ENCODE peak calls at places on chromosome 4, in seven cellular contexts. One of them, this sample, is unnamed. For H3K27me3, the result is how much of the 10 kb centered on the place peaks cover.

GRCh38 chr4:84631573-84631972 is 48.6 kb downstream of the CDS1 start:
- DNase-seq in hepatocyte: no peak
- DNase-seq in CD8-positive, alpha-beta memory T cell: no peak
- DNase-seq in CD8-positive, alpha-beta T cell: no peak
- DNase-seq in neural progenitor cell: no peak
- DNase-seq in tibial artery: no peak
- DNase-seq in IMR-90: no peak
- DNase-seq in this sample: no peak

GRCh38 chr4:144645621-144646522 is at the start of gene HHIP:
- DNase-seq in neural progenitor cell: peak
- DNase-seq in tibial artery: peak
- DNase-seq in CD8-positive, alpha-beta T cell: no peak
- DNase-seq in hepatocyte: peak
- DNase-seq in CD8-positive, alpha-beta memory T cell: no peak
- DNase-seq in IMR-90: peak
- DNase-seq in this sample: peak

GRCh38 chr4:74370912-74371311 is 6.0 kb downstream of the EREG start:
- DNase-seq in tibial artery: no peak
- DNase-seq in CD8-positive, alpha-beta T cell: no peak
- DNase-seq in hepatocyte: peak
- DNase-seq in CD8-positive, alpha-beta memory T cell: no peak
- DNase-seq in IMR-90: peak
- DNase-seq in neural progenitor cell: peak
- DNase-seq in this sample: no peak

GRCh38 chr4:77220841-77221613 is 64.0 kb downstream of the CCNG2 start:
- DNase-seq in CD8-positive, alpha-beta memory T cell: no peak
- DNase-seq in hepatocyte: peak
- DNase-seq in neural progenitor cell: no peak
- DNase-seq in IMR-90: peak
- DNase-seq in CD8-positive, alpha-beta T cell: no peak
- DNase-seq in tibial artery: peak
- DNase-seq in this sample: no peak

GRCh38 chr4:14072506-14072905 is 445.0 kb upstream of the BOD1L1 start:
- DNase-seq in neural progenitor cell: no peak
- DNase-seq in tibial artery: no peak
- DNase-seq in hepatocyte: no peak
- DNase-seq in IMR-90: no peak
- DNase-seq in CD8-positive, alpha-beta T cell: no peak
- DNase-seq in CD8-positive, alpha-beta memory T cell: no peak
- DNase-seq in this sample: no peak

GRCh38 chr4:5893591-5893990 is 705 bp upstream of the CRMP1 start:
- DNase-seq in neural progenitor cell: no peak
- DNase-seq in CD8-positive, alpha-beta memory T cell: no peak
- DNase-seq in hepatocyte: no peak
- DNase-seq in IMR-90: no peak
- DNase-seq in tibial artery: no peak
- DNase-seq in CD8-positive, alpha-beta T cell: no peak
- DNase-seq in this sample: no peak

GRCh38 chr4:153018716-153019115 is 82.6 kb downstream of the FHDC1 start:
- DNase-seq in neural progenitor cell: no peak
- DNase-seq in IMR-90: no peak
- DNase-seq in CD8-positive, alpha-beta memory T cell: no peak
- DNase-seq in CD8-positive, alpha-beta T cell: no peak
- DNase-seq in tibial artery: no peak
- DNase-seq in hepatocyte: no peak
- DNase-seq in this sample: no peak

GRCh38 chr4:138576684-138577083 is 334.5 kb upstream of the SLC7A11 start:
- DNase-seq in neural progenitor cell: peak
- DNase-seq in IMR-90: peak
- DNase-seq in CD8-positive, alpha-beta T cell: no peak
- DNase-seq in tibial artery: no peak
- DNase-seq in hepatocyte: peak
- DNase-seq in CD8-positive, alpha-beta memory T cell: no peak
- DNase-seq in this sample: no peak

GRCh38 chr4:75723117-75723801 is 1.1 kb upstream of the USO1 start:
- DNase-seq in IMR-90: peak
- DNase-seq in tibial artery: no peak
- DNase-seq in hepatocyte: peak
- DNase-seq in CD8-positive, alpha-beta T cell: no peak
- DNase-seq in neural progenitor cell: no peak
- DNase-seq in CD8-positive, alpha-beta memory T cell: no peak
- DNase-seq in this sample: no peak

GRCh38 chr4:78004270-78004669 is 52.9 kb upstream of the FRAS1 start:
- DNase-seq in IMR-90: no peak
- DNase-seq in CD8-positive, alpha-beta memory T cell: no peak
- DNase-seq in hepatocyte: no peak
- DNase-seq in CD8-positive, alpha-beta T cell: no peak
- DNase-seq in tibial artery: no peak
- DNase-seq in neural progenitor cell: no peak
- DNase-seq in this sample: no peak

GRCh38 chr4:89221175-89221867 is 86.3 kb downstream of the GPRIN3 start:
- DNase-seq in CD8-positive, alpha-beta T cell: no peak
- DNase-seq in hepatocyte: peak
- DNase-seq in tibial artery: no peak
- DNase-seq in IMR-90: no peak
- DNase-seq in neural progenitor cell: no peak
- DNase-seq in CD8-positive, alpha-beta memory T cell: no peak
- DNase-seq in this sample: no peak

GRCh38 chr4:68927165-68927564 is 24.4 kb downstream of the UGT2A3 start:
- DNase-seq in CD8-positive, alpha-beta memory T cell: no peak
- DNase-seq in IMR-90: no peak
- DNase-seq in tibial artery: no peak
- DNase-seq in hepatocyte: no peak
- DNase-seq in neural progenitor cell: no peak
- DNase-seq in CD8-positive, alpha-beta T cell: no peak
- DNase-seq in this sample: no peak

GRCh38 chr4:165379662-165380061 is 854 bp downstream of the CPE start:
- DNase-seq in hepatocyte: peak
- DNase-seq in IMR-90: no peak
- DNase-seq in neural progenitor cell: peak
- DNase-seq in CD8-positive, alpha-beta memory T cell: no peak
- DNase-seq in CD8-positive, alpha-beta T cell: no peak
- DNase-seq in tibial artery: peak
- DNase-seq in this sample: no peak

GRCh38 chr4:3871181-3871852 is 105.1 kb downstream of the ADRA2C start:
- DNase-seq in hepatocyte: peak
- DNase-seq in neural progenitor cell: peak
- DNase-seq in CD8-positive, alpha-beta T cell: no peak
- DNase-seq in CD8-positive, alpha-beta memory T cell: peak
- DNase-seq in IMR-90: no peak
- DNase-seq in tibial artery: peak
- DNase-seq in this sample: peak

GRCh38 chr4:15109583-15109982 is 107.3 kb downstream of the CPEB2 start:
- DNase-seq in neural progenitor cell: no peak
- DNase-seq in IMR-90: no peak
- DNase-seq in CD8-positive, alpha-beta T cell: no peak
- DNase-seq in CD8-positive, alpha-beta memory T cell: no peak
- DNase-seq in hepatocyte: peak
- DNase-seq in tibial artery: no peak
- DNase-seq in this sample: no peak

GRCh38 chr4:83112239-83112638 is 2.3 kb downstream of the PLAC8 start:
- DNase-seq in CD8-positive, alpha-beta T cell: no peak
- DNase-seq in hepatocyte: no peak
- DNase-seq in IMR-90: no peak
- DNase-seq in neural progenitor cell: no peak
- DNase-seq in CD8-positive, alpha-beta memory T cell: no peak
- DNase-seq in tibial artery: no peak
- DNase-seq in this sample: no peak

GRCh38 chr4:2367626-2368025 is 50.8 kb downstream of the ZFYVE28 start:
- DNase-seq in hepatocyte: no peak
- DNase-seq in IMR-90: no peak
- DNase-seq in tibial artery: peak
- DNase-seq in CD8-positive, alpha-beta memory T cell: no peak
- DNase-seq in neural progenitor cell: no peak
- DNase-seq in CD8-positive, alpha-beta T cell: no peak
- DNase-seq in this sample: no peak

GRCh38 chr4:145909331-145909730 is 29.3 kb downstream of the ZNF827 start:
- DNase-seq in CD8-positive, alpha-beta T cell: no peak
- DNase-seq in neural progenitor cell: peak
- DNase-seq in hepatocyte: no peak
- DNase-seq in tibial artery: no peak
- DNase-seq in CD8-positive, alpha-beta memory T cell: no peak
- DNase-seq in IMR-90: no peak
- DNase-seq in this sample: peak

DNA sequence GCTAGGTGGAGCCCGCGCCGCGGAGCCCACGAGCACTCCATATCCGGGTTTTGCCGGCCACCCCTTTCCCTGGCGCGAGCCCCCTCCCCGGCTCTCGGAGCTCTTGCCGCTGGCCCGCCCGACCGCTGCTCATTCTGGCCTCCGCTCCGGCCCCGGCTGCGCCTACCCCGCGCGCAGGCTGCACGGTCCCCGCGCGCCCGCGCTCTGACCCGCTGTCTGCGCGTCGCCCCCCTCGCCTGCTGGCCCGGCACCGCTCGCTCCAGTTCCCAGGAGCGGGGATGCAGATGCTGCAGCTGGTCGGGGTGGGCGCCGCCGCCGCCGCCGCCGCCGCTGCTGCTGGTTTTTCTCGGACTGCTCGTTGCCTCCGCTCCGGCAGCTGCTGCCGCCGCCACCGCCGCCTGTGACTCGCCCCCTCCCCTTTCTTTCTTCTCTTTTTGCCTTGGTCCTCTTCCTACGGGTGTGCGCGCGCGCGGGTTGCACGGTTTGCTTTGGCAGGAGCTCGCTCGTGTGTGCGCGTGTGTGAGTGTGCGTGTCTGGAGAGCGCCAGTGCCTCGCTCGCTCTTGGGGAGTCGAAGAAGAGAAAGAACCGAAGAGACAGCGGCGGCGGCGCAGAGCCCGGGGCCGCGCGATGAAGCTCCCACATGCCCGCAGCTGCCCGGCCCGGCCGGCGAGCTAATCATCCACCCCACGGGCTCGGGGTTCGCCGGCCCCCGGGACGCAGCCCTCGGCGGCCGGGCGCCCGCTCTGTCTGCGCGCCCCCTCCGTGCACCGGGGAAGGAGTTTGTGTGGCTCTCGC is at the start of gene ADGRL3:
- DNase-seq in CD8-positive, alpha-beta memory T cell: no peak
- DNase-seq in tibial artery: peak
- DNase-seq in IMR-90: peak
- DNase-seq in CD8-positive, alpha-beta T cell: no peak
- DNase-seq in hepatocyte: peak
- DNase-seq in neural progenitor cell: peak
- DNase-seq in this sample: peak
- H3K4me3 ChIP-seq in CD8-positive, alpha-beta memory T cell: no peak
- H3K4me3 ChIP-seq in tibial artery: peak
- H3K4me3 ChIP-seq in IMR-90: peak
- H3K4me3 ChIP-seq in CD8-positive, alpha-beta T cell: no peak
- H3K4me3 ChIP-seq in hepatocyte: peak
- H3K4me3 ChIP-seq in neural progenitor cell: peak
- H3K4me3 ChIP-seq in this sample: peak

DNA sequence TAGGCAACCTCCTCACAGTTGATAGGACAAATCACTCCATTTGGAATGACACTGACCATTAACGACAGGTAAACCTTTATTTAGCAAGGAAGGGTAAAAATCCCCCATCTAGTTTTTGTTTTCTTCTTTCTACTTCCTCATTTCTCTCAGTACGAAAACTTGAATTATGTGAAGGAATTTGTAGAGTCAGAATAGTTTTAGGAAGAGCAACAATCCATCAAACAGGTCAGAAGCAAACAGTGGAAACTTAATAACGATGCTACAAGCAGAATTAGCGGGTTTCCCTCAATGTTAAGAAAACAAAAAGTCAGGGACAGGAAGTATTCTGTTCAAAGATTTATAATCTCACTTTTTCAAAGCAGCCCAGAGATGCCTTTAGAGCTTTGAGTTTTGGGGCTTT is 2.8 kb downstream of the GSX2 start:
- DNase-seq in neural progenitor cell: no peak
- DNase-seq in hepatocyte: no peak
- DNase-seq in CD8-positive, alpha-beta T cell: no peak
- DNase-seq in CD8-positive, alpha-beta memory T cell: no peak
- DNase-seq in IMR-90: no peak
- DNase-seq in tibial artery: no peak
- DNase-seq in this sample: no peak
- H3K27me3 ChIP-seq in neural progenitor cell: half or more
- H3K27me3 ChIP-seq in hepatocyte: half or more
- H3K27me3 ChIP-seq in CD8-positive, alpha-beta T cell: under half
- H3K27me3 ChIP-seq in CD8-positive, alpha-beta memory T cell: half or more
- H3K27me3 ChIP-seq in IMR-90: half or more
- H3K27me3 ChIP-seq in tibial artery: under half
- H3K27me3 ChIP-seq in this sample: half or more

GRCh38 chr4:87239821-87240220 is 19.4 kb upstream of the KLHL8 start:
- DNase-seq in CD8-positive, alpha-beta memory T cell: no peak
- DNase-seq in IMR-90: no peak
- DNase-seq in CD8-positive, alpha-beta T cell: no peak
- DNase-seq in neural progenitor cell: no peak
- DNase-seq in tibial artery: no peak
- DNase-seq in hepatocyte: no peak
- DNase-seq in this sample: no peak

GRCh38 chr4:87236851-87237250 is 16.4 kb upstream of the KLHL8 start:
- DNase-seq in CD8-positive, alpha-beta memory T cell: no peak
- DNase-seq in tibial artery: no peak
- DNase-seq in IMR-90: no peak
- DNase-seq in neural progenitor cell: no peak
- DNase-seq in CD8-positive, alpha-beta T cell: no peak
- DNase-seq in hepatocyte: no peak
- DNase-seq in this sample: no peak

GRCh38 chr4:87243426-87244053 is 23.1 kb upstream of the KLHL8 start:
- DNase-seq in tibial artery: no peak
- DNase-seq in IMR-90: no peak
- DNase-seq in CD8-positive, alpha-beta memory T cell: no peak
- DNase-seq in neural progenitor cell: no peak
- DNase-seq in CD8-positive, alpha-beta T cell: no peak
- DNase-seq in hepatocyte: no peak
- DNase-seq in this sample: no peak

GRCh38 chr4:87240341-87240740 is 19.9 kb upstream of the KLHL8 start:
- DNase-seq in neural progenitor cell: no peak
- DNase-seq in CD8-positive, alpha-beta T cell: no peak
- DNase-seq in hepatocyte: no peak
- DNase-seq in tibial artery: no peak
- DNase-seq in IMR-90: no peak
- DNase-seq in CD8-positive, alpha-beta memory T cell: no peak
- DNase-seq in this sample: no peak

GRCh38 chr4:87241341-87241740 is 20.9 kb upstream of the KLHL8 start:
- DNase-seq in neural progenitor cell: no peak
- DNase-seq in tibial artery: no peak
- DNase-seq in hepatocyte: no peak
- DNase-seq in IMR-90: no peak
- DNase-seq in CD8-positive, alpha-beta memory T cell: no peak
- DNase-seq in CD8-positive, alpha-beta T cell: no peak
- DNase-seq in this sample: no peak
- H3K27ac ChIP-seq in neural progenitor cell: no peak
- H3K27ac ChIP-seq in tibial artery: no peak
- H3K27ac ChIP-seq in hepatocyte: no peak
- H3K27ac ChIP-seq in IMR-90: no peak
- H3K27ac ChIP-seq in CD8-positive, alpha-beta memory T cell: no peak
- H3K27ac ChIP-seq in CD8-positive, alpha-beta T cell: no peak
- H3K27ac ChIP-seq in this sample: no peak

GRCh38 chr4:186227221-186227620 is at the start of gene KLKB1:
- DNase-seq in IMR-90: no peak
- DNase-seq in hepatocyte: peak
- DNase-seq in neural progenitor cell: no peak
- DNase-seq in CD8-positive, alpha-beta memory T cell: no peak
- DNase-seq in tibial artery: no peak
- DNase-seq in CD8-positive, alpha-beta T cell: no peak
- DNase-seq in this sample: no peak
- H3K4me3 ChIP-seq in IMR-90: no peak
- H3K4me3 ChIP-seq in hepatocyte: no peak
- H3K4me3 ChIP-seq in neural progenitor cell: no peak
- H3K4me3 ChIP-seq in CD8-positive, alpha-beta memory T cell: no peak
- H3K4me3 ChIP-seq in tibial artery: peak
- H3K4me3 ChIP-seq in CD8-positive, alpha-beta T cell: no peak
- H3K4me3 ChIP-seq in this sample: no peak

This sample was measured in left lung.